ENCODE peak calls at places on chromosomes 7 and 10, in six cellular contexts. W is SK-N-SH, X is hepatocyte, T is fibroblast of lung, J is HCT116, U is GM23248. M is an unnamed sample.
A peak's percentile ranks its signal among the peaks of the same experiment; 100 is the strongest.

GRCh38 chr10:79941146-79941545 is 7.8 kb downstream of the SFTPD start:
- DNase-seq in X (no peak), J (no peak), U (no peak), W (no peak), T (no peak), M (no peak)

GRCh38 chr10:104608076-104608828 is 32.8 kb upstream of the SORCS3 start:
- DNase-seq in J (no peak), W (no peak), T (no peak), U (no peak), X (no peak), M (no peak)

GRCh38 chr10:87829986-87830732 is 12.1 kb upstream of the ATAD1 start:
- DNase-seq in J (no peak), X (no peak), U (peak; percentile 26), W (no peak), T (peak; percentile 9), M (no peak)

GRCh38 chr10:97149065-97149680 is 36.6 kb downstream of the SLIT1 start:
- DNase-seq in X (no peak), U (no peak), T (no peak), J (no peak), W (no peak), M (peak; percentile 73)

GRCh38 chr10:53357587-53357986 is 585.0 kb upstream of the MBL2 start:
- DNase-seq in X (no peak), J (no peak), T (peak; percentile 0), W (no peak), U (no peak), M (peak; percentile 2)

GRCh38 chr10:75972494-75973276 is 541.3 kb downstream of the LRMDA start:
- DNase-seq in U (peak; percentile 76), J (no peak), W (peak; percentile 19), X (peak; percentile 69), T (peak; percentile 68), M (no peak)

GRCh38 chr7:50775231-50775630 is 7.5 kb downstream of the GRB10 start:
- DNase-seq in X (no peak), J (no peak), W (no peak), T (no peak), U (no peak), M (no peak)

GRCh38 chr10:94351089-94351488 is 11.7 kb downstream of the NOC3L start:
- DNase-seq in T (no peak), J (no peak), W (no peak), U (no peak), X (no peak), M (no peak)

GRCh38 chr7:29494350-29494749 is 69.3 kb upstream of the PRR15 start:
- DNase-seq in W (no peak), X (no peak), J (no peak), T (peak; percentile 69), U (peak; percentile 64), M (no peak)

GRCh38 chr10:126521354-126521753 is 133.1 kb upstream of the ADAM12 start:
- DNase-seq in T (peak; percentile 71), J (peak; percentile 27), X (no peak), W (no peak), U (peak; percentile 10), M (no peak)

GRCh38 chr10:73060738-73061635 is 35.7 kb downstream of the P4HA1 start:
- DNase-seq in J (peak; percentile 19), W (peak; percentile 27), X (peak; percentile 57), U (peak; percentile 48), T (no peak), M (peak; percentile 36)

GRCh38 chr7:155456772-155457543 is 971 bp upstream of the EN2 start:
- DNase-seq in W (peak; percentile 94), T (peak; percentile 45), U (peak; percentile 80), X (peak; percentile 82), J (no peak), M (peak; percentile 86)

GRCh38 chr10:81473755-81474154 is 401.2 kb upstream of the NRG3 start:
- DNase-seq in X (no peak), W (no peak), U (no peak), J (no peak), T (no peak), M (no peak)

GRCh38 chr7:151759591-151760042 is 117.3 kb downstream of the PRKAG2 start:
- DNase-seq in X (peak; percentile 88), U (peak; percentile 75), J (peak; percentile 57), T (peak; percentile 52), W (peak; percentile 92), M (peak; percentile 88)

GRCh38 chr10:35224045-35224740 is 97.5 kb downstream of the CREM start:
- DNase-seq in U (no peak), X (no peak), W (no peak), J (no peak), T (no peak), M (no peak)

GRCh38 chr10:130363899-130364298 is 227.7 kb downstream of the GLRX3 start:
- DNase-seq in T (no peak), X (no peak), W (no peak), J (no peak), U (no peak), M (no peak)

GRCh38 chr10:45557275-45557905 is 115.2 kb downstream of the ZFAND4 start:
- DNase-seq in J (no peak), U (no peak), X (no peak), T (no peak), W (no peak), M (no peak)

GRCh38 chr10:6108631-6109443 is 20.0 kb downstream of the RBM17 start:
- DNase-seq in W (peak; percentile 64), U (peak; percentile 64), T (peak; percentile 36), X (peak; percentile 58), J (peak; percentile 13), M (peak; percentile 69)

GRCh38 chr7:13041368-13041988 is 354.0 kb downstream of the ARL4A start:
- DNase-seq in W (no peak), T (no peak), U (peak; percentile 12), J (peak; percentile 73), X (no peak), M (no peak)

GRCh38 chr10:1166828-1167275 is 110.7 kb downstream of the WDR37 start:
- DNase-seq in T (no peak), J (no peak), U (no peak), W (no peak), X (no peak), M (no peak)

GRCh38 chr10:92849576-92850090 is 1.3 kb downstream of the EXOC6 start:
- DNase-seq in W (no peak), J (no peak), T (no peak), U (no peak), X (no peak), M (no peak)

GRCh38 chr10:20682782-20683181 is 214.3 kb downstream of the NEBL start:
- DNase-seq in W (no peak), U (no peak), X (no peak), J (no peak), T (no peak), M (no peak)

GRCh38 chr7:35519971-35520809 is 174.7 kb downstream of the HERPUD2 start:
- DNase-seq in U (peak; percentile 73), W (peak; percentile 84), X (peak; percentile 90), J (peak; percentile 58), T (peak; percentile 41), M (peak; percentile 86)

GRCh38 chr7:35524112-35524804 is 170.7 kb downstream of the HERPUD2 start:
- DNase-seq in W (no peak), T (no peak), X (no peak), J (no peak), U (no peak), M (no peak)

GRCh38 chr7:35518767-35519166 is 176.2 kb downstream of the HERPUD2 start:
- DNase-seq in J (no peak), U (no peak), T (no peak), X (no peak), W (no peak), M (no peak)

GRCh38 chr7:35516498-35516897 is 178.4 kb downstream of the HERPUD2 start:
- DNase-seq in W (no peak), U (no peak), T (no peak), J (no peak), X (no peak), M (no peak)

DNA sequence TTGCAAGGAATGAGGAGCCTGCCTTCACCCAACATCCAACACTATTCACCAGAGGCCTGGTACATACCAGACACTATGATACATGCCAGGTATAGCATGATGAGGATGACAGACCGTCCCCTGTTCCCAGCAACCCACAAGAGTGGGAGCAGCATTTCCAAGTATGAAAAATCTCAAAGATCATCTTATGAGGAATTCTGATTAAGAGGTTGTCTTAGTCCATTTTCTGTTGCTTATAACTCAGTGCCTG is 174.2 kb downstream of the HERPUD2 start:
- DNase-seq in W (no peak), U (no peak), J (no peak), T (no peak), X (no peak), M (no peak)
- H2AFZ ChIP-seq in W (no peak overlapping the region), U (no peak overlapping the region), J (peak overlapping the region; percentile 98), T (no peak overlapping the region), X (no peak overlapping the region), M (no peak overlapping the region)

GRCh38 chr10:132988988-132989387 is 46.6 kb upstream of the CFAP46 start:
- DNase-seq in W (peak; percentile 61), X (no peak), U (no peak), J (no peak), T (no peak), M (no peak)

GRCh38 chr10:132991706-132992432 is 49.5 kb upstream of the CFAP46 start:
- DNase-seq in X (no peak), U (no peak), J (no peak), W (no peak), T (no peak), M (no peak)

GRCh38 chr10:132990684-132991545 is 48.5 kb upstream of the CFAP46 start:
- DNase-seq in W (no peak), X (no peak), J (no peak), T (no peak), U (no peak), M (no peak)

GRCh38 chr10:132987671-132988571 is 45.6 kb upstream of the CFAP46 start:
- DNase-seq in X (peak; percentile 64), U (peak; percentile 96), W (peak; percentile 90), J (no peak), T (peak; percentile 93), M (no peak)

GRCh38 chr10:132989476-132990415 is 47.4 kb upstream of the CFAP46 start:
- DNase-seq in W (no peak), X (no peak), U (no peak), T (no peak), J (no peak), M (no peak)
- H3K27me3 ChIP-seq in W (no peaks in the 10 kb centered on the region), X (peaks cover 2% of the 10 kb centered on the region), U (no peaks in the 10 kb centered on the region), T (no peaks in the 10 kb centered on the region), J (no peaks in the 10 kb centered on the region), M (no peaks in the 10 kb centered on the region)

DNA sequence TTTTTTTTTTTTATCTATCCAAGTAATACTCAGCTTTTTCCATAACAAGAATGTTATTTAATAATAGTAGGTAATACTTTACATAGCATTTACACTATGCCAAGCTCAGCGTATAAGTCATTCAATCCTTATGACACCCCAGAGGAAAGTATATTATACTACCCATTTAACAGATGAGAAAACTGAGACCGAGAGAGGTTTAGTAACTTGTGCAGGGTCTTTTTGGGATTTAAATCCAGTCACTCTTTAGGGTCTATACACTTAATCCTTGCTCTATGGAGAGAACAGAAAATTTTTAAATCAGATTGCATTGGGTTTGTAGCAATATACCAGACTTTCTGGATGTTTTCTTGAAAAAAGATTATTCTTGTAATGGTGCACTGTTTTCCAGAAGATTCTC is 192.2 kb downstream of the ARHGAP21 start:
- DNase-seq in U (no peak), X (no peak), W (no peak), J (no peak), T (no peak), M (no peak)
- H2AFZ ChIP-seq in U (no peak overlapping the region), X (no peak overlapping the region), W (no peak overlapping the region), J (no peak overlapping the region), T (no peak overlapping the region), M (no peak overlapping the region)

DNA sequence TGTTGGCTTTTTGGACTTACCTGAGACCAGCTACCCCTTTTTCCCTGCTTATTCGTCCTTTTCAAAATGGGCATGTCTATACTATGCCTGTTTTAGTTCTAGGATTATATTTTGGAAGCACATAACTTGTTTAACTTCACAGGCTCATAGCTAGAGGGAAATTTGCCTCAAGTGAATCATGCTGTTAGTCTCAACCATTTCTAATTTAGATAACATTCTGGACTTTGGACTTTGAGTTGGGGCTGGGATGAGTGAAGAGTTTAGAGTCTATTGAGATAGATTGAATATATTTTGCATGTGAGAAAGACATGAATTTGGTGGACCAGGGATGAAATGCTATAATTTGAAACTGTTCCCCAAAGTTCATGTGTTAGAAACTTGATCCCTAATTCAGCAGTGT is 554.6 kb upstream of the C7orf33 start:
- DNase-seq in W (no peak), U (no peak), J (no peak), X (peak; percentile 20), T (no peak), M (no peak)
- H3K27me3 ChIP-seq in W (no peaks in the 10 kb centered on the region), U (no peaks in the 10 kb centered on the region), J (no peaks in the 10 kb centered on the region), X (no peaks in the 10 kb centered on the region), T (no peaks in the 10 kb centered on the region), M (peaks cover 30% of the 10 kb centered on the region)

M was measured in neural progenitor cell.